ENCODE peak calls at places on chromosomes 16 and 17, in four cellular contexts. K is stimulated activated CD8-positive, alpha-beta memory T cell treated with anti-CD3 and anti-CD28 coated beads, Interleukin-7, amount 100 ng/mL, for 24 hours; F is iPS DF 19.7; U is CD4-positive, alpha-beta memory T cell. P is an unnamed sample.

GRCh38 chr16:51326131-51326856 is 175.2 kb upstream of the SALL1 start:
- DNase-seq in U (no peak), K (no peak), F (no peak), P (no peak)

GRCh38 chr17:976316-976715 is 3.3 kb downstream of the NXN start:
- DNase-seq in U (no peak), K (no peak), F (no peak), P (no peak)

GRCh38 chr17:31584436-31585279 is 193.2 kb downstream of the RAB11FIP4 start:
- DNase-seq in U (no peak), F (no peak), K (no peak), P (no peak)

GRCh38 chr17:72474243-72474642 is 353.4 kb downstream of the SOX9 start:
- DNase-seq in U (no peak), F (no peak), K (no peak), P (no peak)

GRCh38 chr16:35906440-35906839 is 2447.0 kb downstream of the TP53TG3F start:
- DNase-seq in U (no peak), F (no peak), K (no peak), P (no peak)

GRCh38 chr17:77376795-77377751 is 236.3 kb downstream of the SEC14L1 start:
- DNase-seq in F (no peak), K (no peak), U (no peak), P (no peak)

GRCh38 chr17:16013943-16014407 is 14.4 kb downstream of the TTC19 start:
- DNase-seq in K (no peak), F (no peak), U (no peak), P (no peak)

GRCh38 chr16:85662976-85663830 is 25.6 kb downstream of the GINS2 start:
- DNase-seq in U (no peak), F (no peak), K (no peak), P (no peak)

GRCh38 chr16:71311553-71312158 is 22.5 kb upstream of the CMTR2 start:
- DNase-seq in K (no peak), F (no peak), U (peak), P (peak)

GRCh38 chr17:76086384-76086783 is 7.4 kb downstream of the ZACN start:
- DNase-seq in K (no peak), U (no peak), F (no peak), P (no peak)

GRCh38 chr17:57441270-57441600 is 184.9 kb downstream of the MSI2 start:
- DNase-seq in U (no peak), F (no peak), K (no peak), P (no peak)

GRCh38 chr17:65173284-65173793 is 36.2 kb downstream of the RGS9 start:
- DNase-seq in K (peak), F (no peak), U (peak), P (peak)

GRCh38 chr17:50575581-50576210 is 15.2 kb downstream of the CACNA1G start:
- DNase-seq in U (no peak), F (no peak), K (no peak), P (no peak)

GRCh38 chr17:8753976-8754440 is 4.3 kb downstream of the SPDYE4 start:
- DNase-seq in K (no peak), U (no peak), F (peak), P (no peak)

GRCh38 chr17:2904135-2904534 is 107.9 kb downstream of the RAP1GAP2 start:
- DNase-seq in F (no peak), K (no peak), U (no peak), P (no peak)

GRCh38 chr17:48757524-48757961 is 29.0 kb upstream of the HOXB13 start:
- DNase-seq in F (no peak), K (no peak), U (no peak), P (no peak)

GRCh38 chr17:55067697-55068439 is 99.3 kb downstream of the STXBP4 start:
- DNase-seq in U (no peak), F (no peak), K (no peak), P (no peak)

GRCh38 chr17:2230877-2231276 is 72.7 kb downstream of the SMG6 start:
- DNase-seq in F (no peak), U (no peak), K (no peak), P (no peak)

GRCh38 chr17:34769049-34769448 is 189.7 kb downstream of the TMEM132E start:
- DNase-seq in F (no peak), U (no peak), K (no peak), P (no peak)

GRCh38 chr16:4057439-4057877 is 58.8 kb downstream of the ADCY9 start:
- DNase-seq in K (no peak), U (no peak), F (no peak), P (no peak)

GRCh38 chr16:84553873-84554399 is 49.5 kb upstream of the MEAK7 start:
- DNase-seq in K (no peak), F (no peak), U (peak), P (no peak)

GRCh38 chr17:27514595-27515413 is 58.6 kb downstream of the KSR1 start:
- DNase-seq in F (no peak), K (no peak), U (no peak), P (no peak)

GRCh38 chr17:27947005-27947406 is 53.8 kb upstream of the LYRM9 start:
- DNase-seq in K (no peak), F (no peak), U (no peak), P (no peak)

GRCh38 chr16:73546351-73546845 is 498.5 kb upstream of the ZFHX3 start:
- DNase-seq in U (no peak), K (no peak), F (no peak), P (no peak)

GRCh38 chr16:29877266-29877961 is 14.4 kb upstream of the CDIPT start:
- DNase-seq in K (peak), F (peak), U (peak), P (peak)

GRCh38 chr16:58222532-58223316 is 24.8 kb upstream of the CSNK2A2 start:
- DNase-seq in K (no peak), F (no peak), U (no peak), P (no peak)

GRCh38 chr17:29753845-29754439 is 131.2 kb upstream of the CORO6 start:
- DNase-seq in U (no peak), F (no peak), K (no peak), P (no peak)

GRCh38 chr17:29929544-29930398 is at the start of gene SSH2:
- DNase-seq in U (peak), K (peak), F (no peak), P (peak)

GRCh38 chr17:8312251-8312650 is 2.2 kb downstream of the ARHGEF15 start:
- DNase-seq in U (no peak), F (no peak), K (no peak), P (no peak)

GRCh38 chr17:43319293-43320124 is 79.3 kb upstream of the ARL4D start:
- DNase-seq in U (no peak), F (no peak), K (no peak), P (no peak)

GRCh38 chr16:85556456-85557082 is 56.6 kb upstream of the GSE1 start:
- DNase-seq in U (peak), K (peak), F (no peak), P (peak)

GRCh38 chr17:17055286-17056166 is 13.3 kb downstream of the MPRIP start:
- DNase-seq in F (no peak), U (no peak), K (no peak), P (no peak)

GRCh38 chr16:72409428-72409827 is 237.5 kb upstream of the PMFBP1 start:
- DNase-seq in F (no peak), U (no peak), K (no peak), P (no peak)

GRCh38 chr17:6361733-6362132 is 73.2 kb downstream of the AIPL1 start:
- DNase-seq in K (no peak), F (no peak), U (no peak), P (peak)

GRCh38 chr17:14442798-14443553 is 142.1 kb downstream of the HS3ST3B1 start:
- DNase-seq in U (no peak), F (no peak), K (no peak), P (no peak)

GRCh38 chr16:17380613-17381012 is 90.1 kb downstream of the XYLT1 start:
- DNase-seq in K (no peak), U (no peak), F (no peak), P (no peak)

GRCh38 chr16:30602595-30603277 is 7.5 kb downstream of the ZNF689 start:
- DNase-seq in F (no peak), K (no peak), U (no peak), P (no peak)

P was measured in germinal center.